ENCODE peak calls at places on chromosomes 12 and 14, in seven cellular contexts. B, X, L, F, E, O and V are unnamed samples.

GRCh38 chr14:91313852-91314251 is 69.3 kb upstream of the GPR68 start:
- DNase-seq in B (no peak), X (no peak), L (no peak), F (no peak), E (no peak), O (no peak), V (no peak)

GRCh38 chr12:29616664-29617409 is 119.4 kb upstream of the OVCH1 start:
- DNase-seq in B (peak), X (no peak), L (no peak), F (no peak), E (no peak), O (no peak), V (no peak)

GRCh38 chr12:106445981-106446380 is 88.4 kb downstream of the POLR3B start:
- DNase-seq in B (no peak), X (no peak), L (no peak), F (no peak), E (no peak), O (no peak), V (no peak)

GRCh38 chr12:116298578-116298977 is 21.1 kb upstream of the MED13L start:
- DNase-seq in B (no peak), X (no peak), L (no peak), F (no peak), E (no peak), O (no peak), V (no peak)

GRCh38 chr14:104892517-104893434 is 27.7 kb downstream of the CEP170B start:
- DNase-seq in B (no peak), X (no peak), L (peak), F (no peak), E (no peak), O (no peak), V (no peak)

GRCh38 chr12:55703288-55703687 is 4.4 kb downstream of the ITGA7 start:
- DNase-seq in B (no peak), X (no peak), L (no peak), F (no peak), E (no peak), O (no peak), V (no peak)

GRCh38 chr12:15648564-15648963 is 140.6 kb downstream of the EPS8 start:
- DNase-seq in B (no peak), X (no peak), L (no peak), F (no peak), E (no peak), O (no peak), V (no peak)

GRCh38 chr12:39369756-39370155 is 73.2 kb downstream of the KIF21A start:
- DNase-seq in B (no peak), X (no peak), L (no peak), F (no peak), E (no peak), O (no peak), V (no peak)

GRCh38 chr14:100846309-100846859 is 20.5 kb downstream of the MEG3 start:
- DNase-seq in B (no peak), X (no peak), L (no peak), F (no peak), E (no peak), O (no peak), V (no peak)

GRCh38 chr12:54660320-54660962 is 12.3 kb upstream of the DCD start:
- DNase-seq in B (no peak), X (no peak), L (no peak), F (no peak), E (no peak), O (no peak), V (no peak)

GRCh38 chr12:16347391-16348298 is at the start of gene MGST1:
- DNase-seq in B (peak), X (peak), L (peak), F (peak), E (peak), O (peak), V (no peak)

GRCh38 chr12:100612557-100612956 is 39.1 kb downstream of the GAS2L3 start:
- DNase-seq in B (no peak), X (no peak), L (no peak), F (no peak), E (no peak), O (no peak), V (no peak)

GRCh38 chr12:116874324-116874995 is 6.8 kb downstream of the HRK start:
- DNase-seq in B (no peak), X (no peak), L (no peak), F (no peak), E (no peak), O (no peak), V (no peak)

GRCh38 chr14:28651148-28651547 is 115.4 kb upstream of the FOXG1 start:
- DNase-seq in B (no peak), X (no peak), L (no peak), F (no peak), E (no peak), O (no peak), V (no peak)

GRCh38 chr14:82720931-82721330 is 1187.3 kb upstream of the SEL1L start:
- DNase-seq in B (no peak), X (no peak), L (no peak), F (no peak), E (no peak), O (no peak), V (peak)

GRCh38 chr12:100267603-100268281 is 765 bp downstream of the SCYL2 start:
- DNase-seq in B (no peak), X (peak), L (no peak), F (no peak), E (no peak), O (no peak), V (peak)

GRCh38 chr14:53845813-53846693 is 110.6 kb downstream of the BMP4 start:
- DNase-seq in B (peak), X (peak), L (no peak), F (no peak), E (no peak), O (no peak), V (no peak)

GRCh38 chr12:27615331-27615891 is 80.8 kb upstream of the REP15 start:
- DNase-seq in B (peak), X (no peak), L (no peak), F (no peak), E (no peak), O (no peak), V (no peak)

GRCh38 chr14:77040059-77040308 is 11.5 kb upstream of the IRF2BPL start:
- DNase-seq in B (no peak), X (no peak), L (peak), F (no peak), E (no peak), O (no peak), V (no peak)

GRCh38 chr12:52243774-52244614 is 11.0 kb downstream of the KRT7 start:
- DNase-seq in B (no peak), X (peak), L (peak), F (peak), E (no peak), O (no peak), V (peak)

GRCh38 chr12:110704750-110705149 is 15.8 kb upstream of the HVCN1 start:
- DNase-seq in B (peak), X (peak), L (no peak), F (no peak), E (no peak), O (no peak), V (peak)

GRCh38 chr14:101960225-101960624 is 4.1 kb upstream of the DYNC1H1 start:
- DNase-seq in B (no peak), X (peak), L (no peak), F (no peak), E (no peak), O (peak), V (no peak)

GRCh38 chr14:24673534-24674203 is 39.7 kb upstream of the GZMB start:
- DNase-seq in B (no peak), X (no peak), L (no peak), F (peak), E (no peak), O (no peak), V (no peak)

GRCh38 chr14:89899917-89900680 is 54.4 kb downstream of the EFCAB11 start:
- DNase-seq in B (peak), X (peak), L (peak), F (no peak), E (no peak), O (peak), V (peak)

GRCh38 chr12:52413787-52414345 is 7.7 kb upstream of the KRT82 start:
- DNase-seq in B (no peak), X (no peak), L (no peak), F (no peak), E (no peak), O (no peak), V (no peak)

GRCh38 chr12:1800646-1801284 is 19.6 kb upstream of the LRTM2 start:
- DNase-seq in B (no peak), X (peak), L (peak), F (no peak), E (no peak), O (no peak), V (peak)

GRCh38 chr12:123043536-123044001 is 63.1 kb downstream of the ARL6IP4 start:
- DNase-seq in B (peak), X (peak), L (peak), F (no peak), E (peak), O (peak), V (peak)

GRCh38 chr12:75349946-75350345 is 15.5 kb downstream of the GLIPR1L1 start:
- DNase-seq in B (no peak), X (no peak), L (no peak), F (no peak), E (no peak), O (no peak), V (no peak)

GRCh38 chr14:65377576-65377975 is 35.0 kb upstream of the FUT8 start:
- DNase-seq in B (no peak), X (no peak), L (no peak), F (no peak), E (no peak), O (no peak), V (no peak)

GRCh38 chr14:100030441-100031153 is 34.6 kb upstream of the EVL start:
- DNase-seq in B (no peak), X (no peak), L (no peak), F (no peak), E (no peak), O (no peak), V (no peak)

GRCh38 chr14:66645716-66646115 is 137.8 kb downstream of the GPHN start:
- DNase-seq in B (no peak), X (peak), L (no peak), F (no peak), E (no peak), O (no peak), V (no peak)

GRCh38 chr14:92728781-92729364 is 19.6 kb downstream of the LGMN start:
- DNase-seq in B (no peak), X (no peak), L (no peak), F (no peak), E (no peak), O (no peak), V (no peak)

GRCh38 chr12:75205556-75205955 is 4.1 kb downstream of the KCNC2 start:
- DNase-seq in B (no peak), X (no peak), L (no peak), F (no peak), E (no peak), O (no peak), V (no peak)

GRCh38 chr12:32499048-32499447 is 99.7 kb downstream of the FGD4 start:
- DNase-seq in B (no peak), X (no peak), L (no peak), F (no peak), E (no peak), O (no peak), V (no peak)

GRCh38 chr14:95110178-95110577 is 47.2 kb downstream of the DICER1 start:
- DNase-seq in B (no peak), X (no peak), L (no peak), F (no peak), E (no peak), O (no peak), V (no peak)

GRCh38 chr12:52147367-52147972 is 44.3 kb downstream of the KRT80 start:
- DNase-seq in B (peak), X (peak), L (peak), F (no peak), E (no peak), O (peak), V (peak)

DNA sequence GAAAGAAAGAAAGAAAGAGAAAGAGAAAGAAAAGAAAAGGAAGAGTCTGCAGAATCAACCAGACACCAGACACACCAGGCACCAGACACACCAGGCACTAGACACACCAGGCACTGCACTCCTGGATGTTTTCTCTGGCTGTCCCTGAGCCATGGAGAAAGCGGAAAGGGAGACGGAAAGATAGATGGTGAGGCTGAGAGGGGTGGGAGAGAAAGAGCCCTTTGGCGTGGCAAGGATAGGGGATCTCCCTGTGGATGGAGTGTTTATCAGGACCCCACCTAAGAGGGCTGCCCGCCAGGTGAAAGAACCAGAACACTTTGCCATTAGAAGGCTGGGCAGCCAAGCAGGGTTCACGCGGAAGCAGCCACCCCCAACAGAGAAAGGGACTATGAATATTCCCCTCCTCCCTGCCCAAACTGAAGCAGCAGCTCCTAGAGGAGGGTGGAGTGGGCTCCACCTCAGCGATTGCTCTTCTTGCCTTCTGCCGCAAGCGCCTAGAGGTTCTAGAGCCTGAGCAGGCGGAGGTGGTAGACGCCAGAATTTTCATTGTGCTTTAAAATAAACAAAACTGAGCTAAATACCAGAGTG is 13.4 kb downstream of the ST8SIA1 start:
- DNase-seq in B (no peak), X (no peak), L (no peak), F (no peak), E (no peak), O (no peak), V (no peak)
- TF ChIP-seq JUND in B (no peak), X (no peak), L (no peak), F (no peak), E (no peak), O (no peak), V (no peak)

GRCh38 chr14:57487771-57488170 is 5.9 kb downstream of the CCDC198 start:
- DNase-seq in B (no peak), X (no peak), L (no peak), F (no peak), E (no peak), O (no peak), V (no peak)

GRCh38 chr14:57485635-57486034 is 8.0 kb downstream of the CCDC198 start:
- DNase-seq in B (no peak), X (no peak), L (no peak), F (no peak), E (no peak), O (no peak), V (no peak)

GRCh38 chr14:57492859-57493258 is 798 bp downstream of the CCDC198 start:
- DNase-seq in B (no peak), X (peak), L (no peak), F (no peak), E (no peak), O (no peak), V (no peak)

GRCh38 chr14:57486767-57487379 is 6.8 kb downstream of the CCDC198 start:
- DNase-seq in B (peak), X (peak), L (peak), F (no peak), E (no peak), O (peak), V (peak)
- TF ChIP-seq JUND in B (no peak), X (no peak), L (no peak), F (no peak), E (no peak), O (no peak), V (no peak)

DNA sequence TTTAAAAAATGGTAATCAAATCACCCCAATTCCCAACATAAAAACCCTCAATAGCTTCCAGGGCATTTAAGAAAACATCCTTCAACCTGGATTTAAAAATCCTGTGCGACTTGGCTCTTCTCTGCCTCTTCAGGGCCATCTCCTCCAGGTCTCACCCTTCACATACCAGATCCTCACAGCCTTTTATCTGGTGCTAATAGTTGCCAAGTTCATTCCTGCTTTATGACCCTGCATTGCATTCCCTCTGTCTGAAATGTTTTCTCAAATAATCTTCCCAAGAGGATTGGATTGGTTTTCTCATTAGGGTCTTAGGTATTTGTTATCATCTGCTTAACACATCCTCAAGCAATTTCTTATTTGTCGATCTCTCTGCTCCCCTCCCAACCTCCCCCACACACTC is 832.0 kb downstream of the GALC start:
- DNase-seq in B (no peak), X (no peak), L (no peak), F (no peak), E (no peak), O (no peak), V (no peak)
- TF ChIP-seq JUND in B (no peak), X (no peak), L (no peak), F (no peak), E (no peak), O (no peak), V (no peak)

GRCh38 chr12:3863756-3864155 is 9.4 kb downstream of the PARP11 start:
- DNase-seq in B (no peak), X (no peak), L (no peak), F (no peak), E (no peak), O (no peak), V (peak)
- TF ChIP-seq JUND in B (no peak), X (no peak), L (no peak), F (no peak), E (no peak), O (no peak), V (no peak)

GRCh38 chr12:120117961-120118709 is 1.6 kb upstream of the RAB35 start:
- DNase-seq in B (no peak), X (peak), L (no peak), F (no peak), E (no peak), O (peak), V (no peak)
- TF ChIP-seq JUND in B (no peak), X (no peak), L (no peak), F (no peak), E (no peak), O (no peak), V (no peak)

GRCh38 chr12:7994731-7995205 is 37.7 kb upstream of the FOXJ2 start:
- DNase-seq in B (no peak), X (no peak), L (no peak), F (no peak), E (no peak), O (no peak), V (no peak)
- TF ChIP-seq JUND in B (no peak), X (no peak), L (peak), F (no peak), E (no peak), O (no peak), V (no peak)

GRCh38 chr12:58670623-58671022 is 249.7 kb downstream of the LRIG3 start:
- DNase-seq in B (no peak), X (no peak), L (no peak), F (no peak), E (no peak), O (no peak), V (no peak)
- TF ChIP-seq JUND in B (no peak), X (no peak), L (no peak), F (no peak), E (no peak), O (no peak), V (no peak)

DNA sequence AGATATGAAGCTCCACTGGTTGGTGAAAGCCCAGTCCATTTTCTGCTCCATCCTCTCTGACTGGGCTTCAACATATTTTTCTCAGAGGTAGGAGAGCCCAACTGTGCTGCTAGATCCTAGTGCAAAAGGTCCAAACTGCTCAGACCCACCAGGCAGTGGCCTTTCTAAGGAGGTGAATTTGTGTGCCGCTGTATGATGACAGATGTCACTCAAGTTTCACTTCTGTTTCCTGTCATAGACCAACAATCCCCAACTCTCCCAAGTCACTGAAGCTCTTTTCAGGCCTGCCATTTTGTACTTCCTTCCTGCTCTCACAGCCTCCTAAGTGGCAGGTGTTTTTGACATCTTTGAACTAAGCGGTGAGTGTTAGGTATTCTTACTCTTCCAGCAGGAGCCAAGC is 16.4 kb upstream of the RNASE4 start:
- DNase-seq in B (no peak), X (no peak), L (no peak), F (peak), E (no peak), O (no peak), V (no peak)
- TF ChIP-seq JUND in B (no peak), X (no peak), L (no peak), F (peak), E (no peak), O (no peak), V (no peak)

DNA sequence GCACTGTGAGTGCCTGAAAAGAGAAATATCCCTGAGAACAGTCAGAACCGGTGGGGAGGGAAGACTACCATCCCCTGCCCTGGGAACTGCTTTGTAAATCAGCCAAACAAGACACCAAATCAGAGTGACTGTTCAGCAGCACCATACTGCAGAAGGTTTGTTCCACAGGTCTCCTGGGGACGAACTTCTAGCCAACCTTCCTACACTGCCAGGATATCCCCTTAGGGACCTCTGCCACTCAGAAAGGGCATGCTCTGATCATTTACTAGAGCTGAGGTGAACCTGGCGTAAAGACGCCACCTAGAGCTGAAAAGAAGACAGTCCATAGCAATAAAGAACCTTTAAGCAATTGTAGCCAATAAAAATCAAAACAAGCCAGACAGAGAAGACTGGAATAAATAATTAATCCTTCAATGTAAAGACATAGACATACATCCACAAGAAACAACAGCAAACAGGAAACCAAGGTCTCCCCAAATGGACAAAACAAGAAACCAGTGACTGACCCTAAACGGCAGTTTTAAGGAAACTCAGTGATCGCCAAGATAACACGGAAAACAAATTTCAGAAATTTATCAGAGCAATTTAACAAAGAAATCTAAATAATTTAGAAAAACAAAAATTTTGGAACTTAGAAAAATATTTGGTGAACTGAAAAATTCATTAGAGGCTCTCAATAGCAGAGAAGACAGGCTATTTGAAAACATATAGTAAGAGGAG is 228.1 kb upstream of the AMIGO2 start:
- DNase-seq in B (peak), X (peak), L (peak), F (peak), E (peak), O (peak), V (peak)
- TF ChIP-seq JUND in B (no peak), X (no peak), L (no peak), F (no peak), E (no peak), O (no peak), V (no peak)

DNA sequence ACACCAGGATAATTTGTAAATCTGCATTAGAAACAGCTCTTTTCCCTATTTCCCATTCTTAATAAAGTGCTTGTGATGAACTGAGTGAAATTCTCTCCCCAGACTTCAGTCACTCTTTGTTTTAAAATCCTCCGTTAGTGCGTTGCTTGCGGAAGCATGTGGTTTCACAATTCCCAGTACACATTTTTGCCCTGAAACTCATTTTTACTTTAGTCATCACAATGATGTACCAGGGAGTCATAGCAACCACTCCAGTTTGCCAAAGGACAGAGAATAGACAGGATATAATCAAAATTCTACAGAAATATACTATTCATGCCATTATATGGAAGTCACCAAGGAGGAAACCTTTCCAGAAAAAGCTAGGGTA is 57.9 kb downstream of the GPR135 start:
- DNase-seq in B (no peak), X (peak), L (no peak), F (no peak), E (no peak), O (no peak), V (no peak)
- TF ChIP-seq JUND in B (no peak), X (no peak), L (no peak), F (no peak), E (no peak), O (no peak), V (no peak)